ENCODE peak calls at places on chromosomes 3 and 15, in seven cellular contexts. B is uterus, L is fibroblast of lung, N is thoracic aorta, Y is GM23338, X is cardiac muscle cell, U is breast epithelium. M is an unnamed sample. For H3K4me1, the result is how much of the 10 kb centered on the place peaks cover.

GRCh38 chr3:53030864-53031445 is 14.9 kb downstream of the SFMBT1 start:
- DNase-seq in L (no peak), X (no peak), Y (peak), U (no peak), B (no peak), N (no peak), M (no peak)

GRCh38 chr15:100900136-100900894 is 18.8 kb upstream of the LRRK1 start:
- DNase-seq in Y (no peak), B (no peak), X (no peak), U (no peak), N (no peak), L (no peak), M (peak)

GRCh38 chr15:79017953-79018352 is 72.6 kb downstream of the RASGRF1 start:
- DNase-seq in L (no peak), N (no peak), X (no peak), B (no peak), U (no peak), Y (no peak), M (no peak)

GRCh38 chr3:64385256-64385655 is 160.0 kb upstream of the PRICKLE2 start:
- DNase-seq in U (no peak), N (no peak), X (no peak), Y (no peak), L (no peak), B (no peak), M (no peak)

GRCh38 chr3:196288141-196288460 is 575 bp upstream of the PCYT1A start:
- DNase-seq in N (no peak), U (no peak), B (no peak), L (peak), X (peak), Y (no peak), M (no peak)

GRCh38 chr15:94480289-94480834 is 249.0 kb downstream of the MCTP2 start:
- DNase-seq in Y (no peak), N (no peak), X (no peak), U (no peak), L (no peak), B (no peak), M (no peak)

GRCh38 chr15:39179980-39180379 is 400.9 kb upstream of the THBS1 start:
- DNase-seq in X (peak), L (no peak), Y (no peak), N (no peak), B (no peak), U (no peak), M (no peak)

GRCh38 chr3:9373443-9373842 is 10.6 kb downstream of the THUMPD3 start:
- DNase-seq in N (no peak), U (no peak), Y (no peak), B (no peak), L (no peak), X (no peak), M (no peak)

GRCh38 chr15:98561169-98561941 is 87.0 kb upstream of the IGF1R start:
- DNase-seq in Y (no peak), U (no peak), B (no peak), L (no peak), N (no peak), X (no peak), M (no peak)

GRCh38 chr3:140176526-140176925 is 241.5 kb downstream of the CLSTN2 start:
- DNase-seq in L (no peak), U (no peak), X (peak), B (no peak), Y (no peak), N (no peak), M (no peak)

GRCh38 chr3:8816106-8816505 is 46.7 kb upstream of the OXTR start:
- DNase-seq in B (no peak), Y (no peak), L (no peak), X (no peak), N (no peak), U (no peak), M (no peak)

GRCh38 chr3:43366466-43366865 is 80.1 kb downstream of the SNRK start:
- DNase-seq in U (no peak), X (no peak), N (no peak), B (no peak), Y (no peak), L (peak), M (no peak)

GRCh38 chr15:82159922-82160321 is 102.6 kb downstream of the EFL1 start:
- DNase-seq in B (no peak), X (peak), L (peak), N (no peak), U (no peak), Y (peak), M (no peak)

GRCh38 chr15:35206060-35206675 is 121.1 kb upstream of the NANOGP8 start:
- DNase-seq in U (no peak), L (peak), B (no peak), N (no peak), X (peak), Y (peak), M (no peak)

GRCh38 chr3:148330486-148330885 is 367.2 kb upstream of the AGTR1 start:
- DNase-seq in Y (no peak), U (no peak), B (no peak), X (no peak), N (no peak), L (no peak), M (no peak)

GRCh38 chr15:95138604-95139270 is 907.4 kb downstream of the MCTP2 start:
- DNase-seq in Y (no peak), N (no peak), U (no peak), B (no peak), L (no peak), X (no peak), M (no peak)

GRCh38 chr3:128698211-128699011 is 27.6 kb upstream of the RAB7A start:
- DNase-seq in N (no peak), X (peak), Y (peak), U (no peak), L (no peak), B (peak), M (peak)

GRCh38 chr3:127486337-127486944 is 104.1 kb downstream of the TPRA1 start:
- DNase-seq in U (peak), B (no peak), L (no peak), N (no peak), Y (no peak), X (no peak), M (no peak)

GRCh38 chr3:52277972-52278509 is 408 bp downstream of the WDR82 start:
- DNase-seq in B (no peak), N (no peak), L (peak), U (peak), Y (peak), X (no peak), M (no peak)

GRCh38 chr3:133152056-133152455 is 113.9 kb downstream of the TMEM108 start:
- DNase-seq in N (no peak), U (no peak), B (no peak), X (no peak), Y (no peak), L (no peak), M (no peak)

GRCh38 chr3:29468150-29468549 is 187.3 kb downstream of the RBMS3 start:
- DNase-seq in Y (no peak), B (no peak), N (no peak), X (no peak), U (no peak), L (no peak), M (no peak)

GRCh38 chr15:49847937-49848823 is 227.3 kb downstream of the DTWD1 start:
- DNase-seq in U (no peak), X (peak), L (peak), N (no peak), Y (no peak), B (no peak), M (no peak)

GRCh38 chr3:12719541-12719940 is 39.5 kb downstream of the TMEM40 start:
- DNase-seq in X (no peak), Y (no peak), N (no peak), U (no peak), L (no peak), B (no peak), M (no peak)

GRCh38 chr3:104992618-104993017 is 374.1 kb upstream of the ALCAM start:
- DNase-seq in U (no peak), B (no peak), X (no peak), N (no peak), L (no peak), Y (no peak), M (no peak)

GRCh38 chr3:45826908-45827307 is 15.0 kb downstream of the LZTFL1 start:
- DNase-seq in Y (no peak), L (no peak), X (no peak), U (no peak), B (no peak), N (no peak), M (no peak)

DNA sequence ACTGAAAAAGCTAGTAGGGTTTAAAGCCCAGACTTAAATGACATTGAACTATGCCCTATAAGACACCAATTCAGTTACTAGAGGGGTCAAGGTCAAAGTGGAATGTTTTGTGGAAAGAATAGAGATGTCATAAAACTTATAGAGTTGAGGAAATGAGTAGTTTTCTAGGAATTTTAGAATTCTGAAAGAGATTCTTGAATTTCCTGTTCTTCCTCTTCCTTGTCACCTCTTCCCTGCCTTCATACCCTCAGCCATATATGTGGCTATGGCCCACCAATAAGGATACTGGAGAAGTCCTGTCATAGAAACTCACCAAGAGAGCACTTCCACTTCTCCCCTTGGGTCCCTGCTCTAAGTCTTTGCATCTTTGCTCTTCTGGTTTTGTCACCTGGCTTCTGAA is 104.9 kb upstream of the TGFBR2 start:
- DNase-seq in L (no peak), X (no peak), N (no peak), B (no peak), U (no peak), Y (no peak), M (no peak)
- TF ChIP-seq CTCF in L (no peak), X (no peak), N (no peak), B (no peak), U (no peak), Y (no peak), M (no peak)

GRCh38 chr15:92907880-92908279 is 7.8 kb downstream of the CHD2 start:
- DNase-seq in L (peak), Y (no peak), B (peak), X (peak), U (no peak), N (peak), M (no peak)
- H3K4me1 ChIP-seq in L (under half), Y (under half), B (under half), X (under half), U (under half), N (half or more), M (half or more)

GRCh38 chr15:63473999-63474809 is 30.2 kb upstream of the USP3 start:
- DNase-seq in B (no peak), N (no peak), L (peak), Y (peak), U (no peak), X (peak), M (no peak)
- TF ChIP-seq CTCF in B (no peak), N (no peak), L (peak), Y (no peak), U (no peak), X (no peak), M (no peak)

DNA sequence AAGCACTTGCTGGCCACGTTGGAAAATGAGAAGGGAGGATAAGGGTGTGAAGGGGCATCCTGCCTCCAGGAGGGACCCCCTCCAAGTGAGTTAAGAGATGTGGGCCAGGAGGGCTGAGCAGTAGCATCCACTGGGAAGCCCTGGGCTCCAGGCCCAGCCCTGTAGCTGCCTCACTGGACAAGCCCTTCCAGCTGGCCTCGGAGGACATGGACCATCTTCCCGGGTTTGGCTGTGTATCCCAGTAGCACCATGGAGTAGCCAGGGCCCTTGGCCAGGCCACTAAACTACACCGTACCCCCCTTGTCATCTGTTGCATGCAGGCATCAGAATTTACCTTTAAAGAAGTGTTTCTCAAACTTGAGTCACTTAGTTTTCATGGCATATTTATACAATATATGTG is 29.4 kb upstream of the ALDH1L1 start:
- DNase-seq in N (no peak), B (no peak), X (no peak), U (no peak), L (no peak), Y (no peak), M (no peak)
- H3K4me1 ChIP-seq in N (half or more), B (under half), X (under half), U (under half), L (under half), Y (under half), M (under half)

GRCh38 chr3:76436895-76437294 is 603.0 kb upstream of the ROBO2 start:
- DNase-seq in X (no peak), Y (no peak), B (no peak), U (no peak), L (peak), N (no peak), M (no peak)

GRCh38 chr3:76429536-76430177 is 610.2 kb upstream of the ROBO2 start:
- DNase-seq in Y (no peak), N (no peak), U (no peak), L (no peak), B (no peak), X (no peak), M (no peak)

GRCh38 chr3:76432396-76432795 is 607.5 kb upstream of the ROBO2 start:
- DNase-seq in L (peak), B (no peak), U (no peak), Y (no peak), X (no peak), N (no peak), M (no peak)
- TF ChIP-seq CTCF in L (no peak), B (no peak), U (no peak), Y (no peak), X (no peak), N (no peak), M (no peak)

GRCh38 chr3:42028474-42028873 is 62.7 kb upstream of the TRAK1 start:
- DNase-seq in L (no peak), X (no peak), U (no peak), B (no peak), Y (no peak), N (no peak), M (no peak)
- H3K4me1 ChIP-seq in L (under half), X (under half), U (under half), B (under half), Y (under half), N (half or more), M (under half)

GRCh38 chr3:153162513-153163348 is 705 bp downstream of the RAP2B start:
- DNase-seq in X (peak), Y (peak), B (peak), L (peak), U (peak), N (no peak), M (peak)

GRCh38 chr3:153161138-153161713 is 800 bp upstream of the RAP2B start:
- DNase-seq in N (peak), Y (peak), X (peak), L (peak), B (peak), U (peak), M (peak)

GRCh38 chr3:153160451-153161137 is 1.4 kb upstream of the RAP2B start:
- DNase-seq in U (peak), L (peak), B (peak), X (peak), Y (peak), N (peak), M (peak)

GRCh38 chr3:153163349-153164008 is 1.5 kb downstream of the RAP2B start:
- DNase-seq in N (no peak), L (peak), B (no peak), Y (peak), U (no peak), X (peak), M (no peak)

GRCh38 chr3:153161714-153162512 is at the start of gene RAP2B:
- DNase-seq in B (peak), X (peak), L (peak), N (peak), Y (peak), U (peak), M (peak)
- TF ChIP-seq CTCF in B (no peak), X (no peak), L (no peak), N (no peak), Y (no peak), U (no peak), M (no peak)